ENCODE peak calls at places on chromosome 10, in seven cellular contexts. R is dorsolateral prefrontal cortex, K is tibial nerve, P is neural crest cell, H is GM10248, L is fibroblast of lung, C is glutamatergic neuron. F is an unnamed sample.

GRCh38 chr10:92901819-92902234 is 53.5 kb downstream of the EXOC6 start:
- DNase-seq in R (no peak), K (no peak), P (no peak), H (peak; percentile 6), L (no peak), C (no peak), F (no peak)

GRCh38 chr10:28737096-28737495 is 59.8 kb downstream of the BAMBI start:
- DNase-seq in R (no peak), K (no peak), P (no peak), H (no peak), L (no peak), C (no peak), F (no peak)

GRCh38 chr10:17671307-17671706 is 27.4 kb downstream of the STAM start:
- DNase-seq in R (no peak), K (no peak), P (no peak), H (no peak), L (peak; percentile 11), C (no peak), F (no peak)

GRCh38 chr10:47033081-47033480 is 121.9 kb downstream of the PTPN20 start:
- DNase-seq in R (no peak), K (no peak), P (no peak), H (no peak), L (no peak), C (no peak), F (no peak)

GRCh38 chr10:8048281-8049008 is 6.0 kb upstream of the GATA3 start:
- DNase-seq in R (no peak), K (no peak), P (no peak), H (no peak), L (no peak), C (no peak), F (no peak)

GRCh38 chr10:130301026-130301892 is 165.1 kb downstream of the GLRX3 start:
- DNase-seq in R (no peak), K (no peak), P (no peak), H (no peak), L (peak; percentile 80), C (no peak), F (no peak)

GRCh38 chr10:119025336-119025735 is 4.2 kb upstream of the NANOS1 start:
- DNase-seq in R (no peak), K (no peak), P (no peak), H (no peak), L (peak; percentile 54), C (no peak), F (no peak)

GRCh38 chr10:73493781-73494180 is 2.0 kb downstream of the PPP3CB start:
- DNase-seq in R (no peak), K (no peak), P (no peak), H (no peak), L (peak; percentile 37), C (no peak), F (no peak)

GRCh38 chr10:13078912-13079775 is 20.8 kb upstream of the OPTN start:
- DNase-seq in R (no peak), K (no peak), P (no peak), H (no peak), L (no peak), C (no peak), F (no peak)

GRCh38 chr10:52312999-52313349 is 1.1 kb upstream of the DKK1 start:
- DNase-seq in R (no peak), K (no peak), P (no peak), H (no peak), L (peak; percentile 19), C (no peak), F (no peak)

GRCh38 chr10:52314822-52315552 is 906 bp downstream of the DKK1 start:
- DNase-seq in R (no peak), K (no peak), P (no peak), H (no peak), L (peak; percentile 42), C (peak; percentile 30), F (no peak)

GRCh38 chr10:52316005-52316404 is 1.9 kb downstream of the DKK1 start:
- DNase-seq in R (no peak), K (no peak), P (no peak), H (no peak), L (peak; percentile 20), C (no peak), F (no peak)

GRCh38 chr10:52313350-52314006 is 603 bp upstream of the DKK1 start:
- DNase-seq in R (no peak), K (no peak), P (peak; percentile 14), H (no peak), L (peak; percentile 12), C (peak; percentile 36), F (no peak)

GRCh38 chr10:52314007-52314821 is at the start of gene DKK1:
- DNase-seq in R (peak; percentile 55), K (peak; percentile 37), P (peak; percentile 41), H (peak; percentile 29), L (peak; percentile 79), C (peak; percentile 83), F (peak; percentile 51)
- TF ChIP-seq CTCF in R (peak; percentile 62), K (peak; percentile 62), P (peak; percentile 87), H (peak; percentile 17), L (peak; percentile 83), C (peak; percentile 90), F (peak; percentile 89)

GRCh38 chr10:127337801-127338200 is 141.4 kb upstream of the INSYN2A start:
- DNase-seq in R (no peak), K (no peak), P (no peak), H (no peak), L (no peak), C (peak; percentile 67), F (no peak)
- TF ChIP-seq CTCF in R (no peak), K (no peak), P (no peak), H (no peak), L (no peak), C (no peak), F (no peak)

GRCh38 chr10:124875596-124875995 is 66.3 kb upstream of the ZRANB1 start:
- DNase-seq in R (no peak), K (no peak), P (no peak), H (no peak), L (peak; percentile 51), C (no peak), F (no peak)
- TF ChIP-seq CTCF in R (no peak), K (no peak), P (peak; percentile 17), H (no peak), L (peak; percentile 57), C (no peak), F (no peak)

DNA sequence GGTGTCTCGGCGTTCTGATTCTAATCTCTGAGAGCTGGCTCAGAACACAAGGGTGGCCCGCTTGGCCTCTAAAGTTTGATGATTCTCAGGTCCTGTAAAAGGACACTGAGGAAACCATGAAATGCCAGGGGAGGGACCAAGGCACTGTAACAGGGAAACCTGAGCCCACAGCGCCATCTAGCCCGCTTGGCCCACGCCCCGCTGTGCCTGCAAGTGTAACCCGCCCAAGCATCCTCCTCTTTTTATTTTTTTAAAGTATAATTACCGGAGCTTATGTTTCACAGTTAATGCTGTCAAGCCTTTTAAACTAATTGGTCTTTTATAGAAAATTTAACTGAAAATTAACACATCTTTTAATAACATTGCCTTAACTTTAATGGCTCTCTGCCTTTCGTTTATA is 734.7 kb downstream of the KCNMA1 start:
- DNase-seq in R (no peak), K (no peak), P (peak; percentile 44), H (no peak), L (peak; percentile 37), C (peak; percentile 72), F (peak; percentile 43)
- TF ChIP-seq CTCF in R (no peak), K (peak; percentile 24), P (peak; percentile 52), H (no peak), L (peak; percentile 41), C (no peak), F (peak; percentile 70)

F was measured in progenitor cell of endocrine pancreas.